ENCODE peak calls at places on chromosomes 11 and 22, in four cellular contexts. One of them, this sample, is unnamed.

GRCh38 chr22:17083811-17084540 is 824 bp upstream of the IL17RA start:
- DNase-seq in C1 segment of cervical spinal cord: no peak
- DNase-seq in GM04504: no peak
- DNase-seq in adipocyte: no peak
- DNase-seq in this sample: no peak

GRCh38 chr11:123045101-123045500 is 16.8 kb downstream of the HSPA8 start:
- DNase-seq in adipocyte: no peak
- DNase-seq in C1 segment of cervical spinal cord: no peak
- DNase-seq in GM04504: no peak
- DNase-seq in this sample: no peak

GRCh38 chr11:18567081-18567480 is 21.5 kb downstream of the UEVLD start:
- DNase-seq in GM04504: no peak
- DNase-seq in C1 segment of cervical spinal cord: no peak
- DNase-seq in adipocyte: no peak
- DNase-seq in this sample: no peak

GRCh38 chr11:7671807-7672206 is 1.5 kb downstream of the CYB5R2 start:
- DNase-seq in GM04504: no peak
- DNase-seq in adipocyte: no peak
- DNase-seq in C1 segment of cervical spinal cord: no peak
- DNase-seq in this sample: no peak

GRCh38 chr11:110176366-110177056 is 83.3 kb downstream of the ZC3H12C start:
- DNase-seq in GM04504: no peak
- DNase-seq in adipocyte: no peak
- DNase-seq in C1 segment of cervical spinal cord: no peak
- DNase-seq in this sample: peak

GRCh38 chr22:30027169-30027568 is 53.1 kb upstream of the HORMAD2 start:
- DNase-seq in C1 segment of cervical spinal cord: no peak
- DNase-seq in GM04504: no peak
- DNase-seq in adipocyte: no peak
- DNase-seq in this sample: no peak

GRCh38 chr22:24845036-24845918 is 39.3 kb downstream of the SGSM1 start:
- DNase-seq in C1 segment of cervical spinal cord: no peak
- DNase-seq in adipocyte: no peak
- DNase-seq in GM04504: peak
- DNase-seq in this sample: no peak

GRCh38 chr22:23128269-23129108 is 13.3 kb downstream of the RSPH14 start:
- DNase-seq in GM04504: peak
- DNase-seq in C1 segment of cervical spinal cord: peak
- DNase-seq in adipocyte: peak
- DNase-seq in this sample: peak

GRCh38 chr11:1920909-1921575 is 1.5 kb downstream of the TNNT3 start:
- DNase-seq in adipocyte: no peak
- DNase-seq in C1 segment of cervical spinal cord: no peak
- DNase-seq in GM04504: no peak
- DNase-seq in this sample: no peak

GRCh38 chr11:58900479-58901420 is 38.5 kb upstream of the GLYATL1 start:
- DNase-seq in C1 segment of cervical spinal cord: peak
- DNase-seq in GM04504: peak
- DNase-seq in adipocyte: peak
- DNase-seq in this sample: peak

GRCh38 chr22:30562391-30562790 is 12.1 kb downstream of the GAL3ST1 start:
- DNase-seq in GM04504: no peak
- DNase-seq in adipocyte: no peak
- DNase-seq in C1 segment of cervical spinal cord: no peak
- DNase-seq in this sample: no peak

GRCh38 chr11:134636071-134636470 is 224.0 kb upstream of the B3GAT1 start:
- DNase-seq in adipocyte: no peak
- DNase-seq in GM04504: no peak
- DNase-seq in C1 segment of cervical spinal cord: no peak
- DNase-seq in this sample: no peak

GRCh38 chr22:40257979-40258378 is 80.3 kb downstream of the TNRC6B start:
- DNase-seq in GM04504: no peak
- DNase-seq in C1 segment of cervical spinal cord: no peak
- DNase-seq in adipocyte: peak
- DNase-seq in this sample: no peak